ENCODE peak calls at places on chromosome 14, in five cellular contexts. C is HCT116, D is H1, U is SK-N-SH, V is GM12878. F is an unnamed sample.

GRCh38 chr14:73239463-73240241 is 2.3 kb downstream of the PAPLN start:
- DNase-seq in C (no peak), D (peak; percentile 75), U (peak; percentile 74), V (no peak), F (peak; percentile 30)

GRCh38 chr14:54291491-54292191 is 105.2 kb upstream of the CDKN3 start:
- DNase-seq in C (no peak), D (peak; percentile 51), U (no peak), V (no peak), F (no peak)

GRCh38 chr14:36161781-36162180 is 14.7 kb downstream of the PTCSC3 start:
- DNase-seq in C (no peak), D (peak; percentile 60), U (no peak), V (no peak), F (no peak)

GRCh38 chr14:55450124-55450523 is 9.7 kb upstream of the TBPL2 start:
- DNase-seq in C (no peak), D (peak; percentile 7), U (no peak), V (no peak), F (no peak)

GRCh38 chr14:87869619-87870583 is 123.1 kb downstream of the GALC start:
- DNase-seq in C (no peak), D (no peak), U (no peak), V (no peak), F (no peak)

GRCh38 chr14:71525663-71526246 is 406.5 kb upstream of the RGS6 start:
- DNase-seq in C (no peak), D (no peak), U (no peak), V (no peak), F (no peak)

GRCh38 chr14:102182901-102183619 is 43.4 kb downstream of the WDR20 start:
- DNase-seq in C (no peak), D (no peak), U (no peak), V (no peak), F (no peak)

GRCh38 chr14:104140213-104140462 is 1.8 kb downstream of the KIF26A start:
- DNase-seq in C (no peak), D (no peak), U (peak; percentile 39), V (no peak), F (no peak)

GRCh38 chr14:90777830-90778467 is 38.3 kb downstream of the TTC7B start:
- DNase-seq in C (no peak), D (no peak), U (no peak), V (no peak), F (no peak)

GRCh38 chr14:24135834-24136683 is at the start of gene PSME1:
- DNase-seq in C (peak; percentile 71), D (peak; percentile 94), U (peak; percentile 98), V (peak; percentile 75), F (peak; percentile 71)

GRCh38 chr14:64232944-64233343 is 61.2 kb downstream of the ESR2 start:
- DNase-seq in C (no peak), D (no peak), U (no peak), V (no peak), F (no peak)

GRCh38 chr14:89379891-89380820 is 36.9 kb downstream of the FOXN3 start:
- DNase-seq in C (no peak), D (no peak), U (no peak), V (no peak), F (no peak)

GRCh38 chr14:94467728-94468520 is 8.1 kb downstream of the SERPINA9 start:
- DNase-seq in C (no peak), D (no peak), U (no peak), V (no peak), F (no peak)

GRCh38 chr14:90678846-90679362 is 137.3 kb downstream of the TTC7B start:
- DNase-seq in C (no peak), D (no peak), U (no peak), V (no peak), F (no peak)

GRCh38 chr14:61561144-61561543 is 134.2 kb upstream of the HIF1A start:
- DNase-seq in C (no peak), D (no peak), U (peak; percentile 47), V (no peak), F (peak; percentile 48)

GRCh38 chr14:102980409-102980810 is 57.9 kb downstream of the AMN start:
- DNase-seq in C (no peak), D (no peak), U (no peak), V (no peak), F (no peak)

GRCh38 chr14:35404496-35405303 is at the start of gene NFKBIA:
- DNase-seq in C (peak; percentile 52), D (peak; percentile 83), U (peak; percentile 87), V (peak; percentile 86), F (peak; percentile 65)

GRCh38 chr14:19851365-19851764 is 23.6 kb upstream of the OR4K2 start:
- DNase-seq in C (no peak), D (no peak), U (no peak), V (no peak), F (no peak)

GRCh38 chr14:33184587-33184986 is 245.9 kb downstream of the NPAS3 start:
- DNase-seq in C (no peak), D (no peak), U (peak; percentile 12), V (no peak), F (no peak)

GRCh38 chr14:100850841-100851585 is 25.1 kb downstream of the MEG3 start:
- DNase-seq in C (peak; percentile 74), D (peak; percentile 95), U (peak; percentile 42), V (no peak), F (peak; percentile 63)

GRCh38 chr14:101404426-101405170 is 156.7 kb upstream of the DIO3 start:
- DNase-seq in C (no peak), D (no peak), U (peak; percentile 64), V (no peak), F (peak; percentile 23)

GRCh38 chr14:57933363-57933762 is 67.5 kb upstream of the SLC35F4 start:
- DNase-seq in C (no peak), D (no peak), U (no peak), V (no peak), F (no peak)
- TF ChIP-seq JUND in C (no peak), D (no peak), U (no peak), V (no peak), F (no peak)

GRCh38 chr14:81341405-81342180 is 58.5 kb downstream of the STON2 start:
- DNase-seq in C (no peak), D (no peak), U (no peak), V (no peak), F (no peak)

GRCh38 chr14:81345781-81346180 is 54.3 kb downstream of the STON2 start:
- DNase-seq in C (no peak), D (no peak), U (no peak), V (no peak), F (no peak)

GRCh38 chr14:81343701-81344100 is 56.4 kb downstream of the STON2 start:
- DNase-seq in C (no peak), D (no peak), U (no peak), V (no peak), F (no peak)

GRCh38 chr14:81344461-81345160 is 55.5 kb downstream of the STON2 start:
- DNase-seq in C (no peak), D (no peak), U (no peak), V (no peak), F (peak; percentile 77)

DNA sequence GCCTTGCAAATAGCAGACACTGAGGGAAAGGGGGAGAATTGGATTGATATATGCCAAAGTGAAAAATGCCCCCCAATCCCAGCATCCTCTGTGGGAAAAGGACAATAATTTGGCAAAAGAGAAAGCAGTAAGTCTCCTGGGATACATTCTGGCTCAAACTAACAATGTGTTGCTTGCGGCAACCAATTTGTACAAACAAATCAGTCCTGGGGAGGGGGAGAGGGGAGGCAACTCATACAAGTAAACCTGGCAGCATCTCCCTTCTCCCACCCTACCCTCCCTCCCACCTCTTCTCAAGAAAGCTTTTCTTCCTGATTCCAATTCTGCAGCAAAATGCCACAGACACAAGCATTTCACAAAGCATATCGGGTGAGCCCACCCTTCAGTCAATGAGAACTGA is 57.0 kb downstream of the STON2 start:
- DNase-seq in C (no peak), D (no peak), U (no peak), V (no peak), F (no peak)
- TF ChIP-seq JUND in C (no peak), D (no peak), U (no peak), V (no peak), F (no peak)

GRCh38 chr14:65748796-65749195 is 336.3 kb downstream of the FUT8 start:
- DNase-seq in C (no peak), D (no peak), U (no peak), V (no peak), F (no peak)

GRCh38 chr14:65753061-65753460 is 340.5 kb downstream of the FUT8 start:
- DNase-seq in C (no peak), D (no peak), U (no peak), V (no peak), F (no peak)

GRCh38 chr14:65751510-65751909 is 339.0 kb downstream of the FUT8 start:
- DNase-seq in C (no peak), D (no peak), U (no peak), V (no peak), F (no peak)

GRCh38 chr14:65749287-65749686 is 336.8 kb downstream of the FUT8 start:
- DNase-seq in C (no peak), D (no peak), U (no peak), V (no peak), F (no peak)

GRCh38 chr14:65750906-65751305 is 338.4 kb downstream of the FUT8 start:
- DNase-seq in C (no peak), D (no peak), U (no peak), V (no peak), F (no peak)
- TF ChIP-seq JUND in C (no peak), D (no peak), U (no peak), V (no peak), F (no peak)

DNA sequence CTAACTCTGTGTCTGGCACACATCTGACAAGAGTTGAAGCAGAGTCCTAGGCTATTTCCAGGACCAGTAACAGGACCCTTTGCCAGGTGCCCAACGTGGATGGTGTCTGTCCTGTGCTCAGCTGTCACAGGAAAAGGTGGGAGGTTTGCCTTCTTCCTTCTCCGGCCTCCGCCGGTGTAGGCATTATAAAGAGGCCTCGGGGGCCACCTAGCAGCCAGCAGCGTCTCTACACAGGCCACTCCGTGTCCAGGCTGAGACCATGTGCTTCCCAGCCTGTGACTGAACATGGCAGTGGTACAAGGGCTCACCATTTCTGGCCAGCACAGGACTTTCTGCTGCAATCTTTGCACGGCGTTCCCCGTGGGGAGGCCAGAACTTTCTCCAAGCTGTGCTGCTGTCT is 60.7 kb upstream of the GPATCH2L start:
- DNase-seq in C (no peak), D (no peak), U (no peak), V (no peak), F (no peak)
- TF ChIP-seq JUND in C (no peak), D (no peak), U (no peak), V (no peak), F (no peak)

DNA sequence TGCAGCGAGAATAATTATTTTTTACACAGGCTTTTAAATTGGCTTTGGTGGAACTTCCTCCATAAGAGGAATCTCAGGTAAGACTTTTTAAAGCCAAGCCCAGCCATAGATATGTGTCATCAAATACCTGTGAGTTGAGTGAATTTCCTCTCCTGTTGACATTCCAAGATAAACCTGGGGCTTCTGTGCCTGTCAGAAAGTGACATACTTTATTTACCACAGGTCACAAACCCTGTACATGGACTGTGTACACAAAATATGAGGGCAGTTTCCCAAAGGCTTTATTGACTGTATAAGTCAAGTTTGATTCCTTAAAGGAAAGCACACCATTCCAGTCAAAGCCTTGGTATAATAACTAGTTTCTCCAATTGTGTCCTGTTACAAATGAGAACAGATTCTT is 25.9 kb upstream of the SRSF5 start:
- DNase-seq in C (no peak), D (no peak), U (no peak), V (no peak), F (no peak)
- TF ChIP-seq JUND in C (no peak), D (no peak), U (no peak), V (no peak), F (no peak)